ENCODE peak calls at places on chromosomes 4 and X, in six cellular contexts. I is GM12865, Z is fibroblast of lung, E is endothelial cell of umbilical vein, P is tibial nerve, S is endodermal cell. H is an unnamed sample.

GRCh38 chrX:40266490-40267333 is 169.0 kb upstream of the BCOR start:
- DNase-seq in I (no peak), Z (peak; percentile 63), E (peak; percentile 45), P (peak; percentile 26), S (peak; percentile 94), H (peak; percentile 73)

GRCh38 chr4:86840858-86841257 is 8.3 kb downstream of the SLC10A6 start:
- DNase-seq in I (no peak), Z (no peak), E (no peak), P (no peak), S (no peak), H (no peak)

GRCh38 chr4:182925298-182925738 is 8.1 kb upstream of the DCTD start:
- DNase-seq in I (peak; percentile 89), Z (peak; percentile 84), E (peak; percentile 69), P (no peak), S (peak; percentile 94), H (no peak)

GRCh38 chr4:3074846-3075651 is 568 bp downstream of the HTT start:
- DNase-seq in I (peak; percentile 89), Z (peak; percentile 45), E (peak; percentile 85), P (no peak), S (peak; percentile 93), H (peak; percentile 75)

GRCh38 chr4:80112236-80112635 is 39.2 kb upstream of the ANTXR2 start:
- DNase-seq in I (no peak), Z (peak; percentile 66), E (no peak), P (peak; percentile 30), S (no peak), H (no peak)

GRCh38 chr4:182488886-182489285 is 245.7 kb downstream of the TENM3 start:
- DNase-seq in I (no peak), Z (no peak), E (no peak), P (no peak), S (no peak), H (no peak)

GRCh38 chr4:147513952-147514351 is 33.1 kb downstream of the EDNRA start:
- DNase-seq in I (no peak), Z (no peak), E (no peak), P (no peak), S (no peak), H (no peak)

GRCh38 chrX:11188664-11189063 is 77.5 kb downstream of the HCCS start:
- DNase-seq in I (peak; percentile 56), Z (peak; percentile 5), E (no peak), P (no peak), S (no peak), H (no peak)

GRCh38 chr4:134139188-134139587 is 62.4 kb downstream of the PABPC4L start:
- DNase-seq in I (no peak), Z (no peak), E (no peak), P (no peak), S (no peak), H (no peak)

GRCh38 chrX:86806786-86807185 is 658.5 kb downstream of the DACH2 start:
- DNase-seq in I (peak; percentile 1), Z (peak; percentile 10), E (no peak), P (no peak), S (peak; percentile 62), H (no peak)

GRCh38 chr4:105587851-105588250 is 35.4 kb downstream of the ARHGEF38 start:
- DNase-seq in I (no peak), Z (no peak), E (no peak), P (no peak), S (no peak), H (no peak)

GRCh38 chr4:172962564-172963353 is 205.9 kb upstream of the GALNT7 start:
- DNase-seq in I (no peak), Z (peak; percentile 98), E (peak; percentile 84), P (no peak), S (no peak), H (no peak)

GRCh38 chrX:107715331-107716044 is 60.1 kb downstream of the TSC22D3 start:
- DNase-seq in I (no peak), Z (no peak), E (no peak), P (no peak), S (peak; percentile 60), H (no peak)

GRCh38 chrX:5113128-5113527 is 1115.5 kb downstream of the NLGN4X start:
- DNase-seq in I (no peak), Z (no peak), E (no peak), P (no peak), S (no peak), H (no peak)

GRCh38 chr4:119314356-119314755 is 7.6 kb downstream of the FABP2 start:
- DNase-seq in I (peak; percentile 47), Z (peak; percentile 71), E (peak; percentile 53), P (no peak), S (peak; percentile 56), H (no peak)

GRCh38 chrX:10447577-10448214 is 172.7 kb downstream of the MID1 start:
- DNase-seq in I (no peak), Z (peak; percentile 25), E (no peak), P (no peak), S (no peak), H (no peak)

GRCh38 chr4:40957281-40957680 is 207.5 kb downstream of the NSUN7 start:
- DNase-seq in I (no peak), Z (no peak), E (no peak), P (no peak), S (no peak), H (no peak)

GRCh38 chrX:110915120-110915519 is 119.5 kb upstream of the CHRDL1 start:
- DNase-seq in I (no peak), Z (peak; percentile 64), E (no peak), P (no peak), S (no peak), H (no peak)

GRCh38 chr4:83852085-83852451 is 316.2 kb downstream of the GPAT3 start:
- DNase-seq in I (no peak), Z (peak; percentile 29), E (no peak), P (no peak), S (no peak), H (no peak)

GRCh38 chr4:189261475-189261874 is 679.2 kb upstream of the FRG1 start:
- DNase-seq in I (no peak), Z (no peak), E (no peak), P (no peak), S (no peak), H (no peak)

GRCh38 chr4:118811008-118811764 is 24.7 kb downstream of the SEC24D start:
- DNase-seq in I (no peak), Z (peak; percentile 94), E (no peak), P (no peak), S (no peak), H (no peak)

GRCh38 chr4:185224597-185224996 is 15.2 kb downstream of the SNX25 start:
- DNase-seq in I (no peak), Z (no peak), E (no peak), P (no peak), S (no peak), H (no peak)
- TF ChIP-seq CTCF in I (peak; percentile 4), Z (peak; percentile 31), E (no peak), P (no peak), S (peak; percentile 51), H (peak; percentile 23)

GRCh38 chr4:44070843-44071242 is 377.8 kb downstream of the KCTD8 start:
- DNase-seq in I (no peak), Z (no peak), E (no peak), P (no peak), S (no peak), H (no peak)

DNA sequence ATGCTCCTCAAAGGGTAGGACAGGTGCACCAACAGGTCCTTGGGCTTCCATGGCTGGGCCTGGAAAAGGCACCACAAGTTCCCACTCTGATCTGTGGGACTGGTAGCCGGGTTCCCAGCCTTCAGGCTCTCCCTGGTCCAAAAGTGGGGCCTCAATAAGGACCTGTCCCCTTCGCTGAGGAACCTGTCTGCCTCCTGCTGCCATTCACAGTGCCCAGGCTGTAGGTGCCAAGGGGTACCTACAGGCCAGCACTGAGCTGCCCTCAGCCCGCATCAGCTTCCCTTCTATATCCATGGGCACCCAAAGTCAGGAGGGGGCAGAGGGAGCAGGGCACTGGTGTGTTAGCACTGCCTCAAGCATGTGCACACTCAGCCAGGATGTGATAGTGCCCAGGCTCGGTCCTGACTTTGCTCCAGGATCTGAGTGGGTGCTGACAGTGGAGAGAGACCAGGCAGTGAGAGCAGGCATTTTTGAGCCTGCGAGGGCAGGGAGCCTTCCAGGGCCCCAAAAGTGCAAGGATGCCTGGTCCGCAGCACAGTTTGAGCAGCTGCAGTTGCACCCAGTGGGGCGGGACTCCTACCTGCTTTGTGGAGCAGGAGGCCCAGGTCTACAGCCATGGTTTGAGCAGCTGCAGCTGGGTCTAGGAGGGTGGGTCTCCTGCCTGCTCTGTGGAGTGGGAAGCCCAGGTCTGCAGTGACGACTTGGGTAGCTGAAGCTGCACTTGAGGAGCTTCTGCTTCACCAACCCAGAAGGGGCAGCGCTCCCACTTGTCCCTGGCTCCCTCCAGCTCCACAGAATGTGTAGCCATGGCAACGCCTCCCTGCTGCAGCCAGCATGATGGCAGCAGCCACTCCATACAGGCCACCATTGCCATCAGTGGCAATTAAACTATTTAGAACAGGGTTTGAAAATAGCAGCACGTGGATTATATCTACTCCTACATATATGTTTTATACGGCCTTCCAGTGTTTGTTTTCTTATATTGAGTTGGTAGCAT is 376.4 kb downstream of the KCTD8 start:
- DNase-seq in I (no peak), Z (no peak), E (no peak), P (no peak), S (no peak), H (no peak)
- TF ChIP-seq CTCF in I (no peak), Z (no peak), E (no peak), P (no peak), S (no peak), H (no peak)

GRCh38 chr4:165656399-165656798 is 216.6 kb upstream of the TLL1 start:
- DNase-seq in I (no peak), Z (no peak), E (no peak), P (no peak), S (no peak), H (no peak)

GRCh38 chr4:165663411-165663810 is 209.6 kb upstream of the TLL1 start:
- DNase-seq in I (no peak), Z (peak; percentile 6), E (no peak), P (no peak), S (no peak), H (no peak)

GRCh38 chr4:165666836-165667235 is 206.2 kb upstream of the TLL1 start:
- DNase-seq in I (no peak), Z (no peak), E (no peak), P (no peak), S (no peak), H (no peak)

GRCh38 chr4:165656829-165657467 is 216.1 kb upstream of the TLL1 start:
- DNase-seq in I (no peak), Z (no peak), E (no peak), P (no peak), S (no peak), H (no peak)

GRCh38 chr4:165662341-165662740 is 210.7 kb upstream of the TLL1 start:
- DNase-seq in I (no peak), Z (no peak), E (no peak), P (no peak), S (no peak), H (no peak)
- TF ChIP-seq CTCF in I (no peak), Z (no peak), E (no peak), P (no peak), S (no peak), H (no peak)

DNA sequence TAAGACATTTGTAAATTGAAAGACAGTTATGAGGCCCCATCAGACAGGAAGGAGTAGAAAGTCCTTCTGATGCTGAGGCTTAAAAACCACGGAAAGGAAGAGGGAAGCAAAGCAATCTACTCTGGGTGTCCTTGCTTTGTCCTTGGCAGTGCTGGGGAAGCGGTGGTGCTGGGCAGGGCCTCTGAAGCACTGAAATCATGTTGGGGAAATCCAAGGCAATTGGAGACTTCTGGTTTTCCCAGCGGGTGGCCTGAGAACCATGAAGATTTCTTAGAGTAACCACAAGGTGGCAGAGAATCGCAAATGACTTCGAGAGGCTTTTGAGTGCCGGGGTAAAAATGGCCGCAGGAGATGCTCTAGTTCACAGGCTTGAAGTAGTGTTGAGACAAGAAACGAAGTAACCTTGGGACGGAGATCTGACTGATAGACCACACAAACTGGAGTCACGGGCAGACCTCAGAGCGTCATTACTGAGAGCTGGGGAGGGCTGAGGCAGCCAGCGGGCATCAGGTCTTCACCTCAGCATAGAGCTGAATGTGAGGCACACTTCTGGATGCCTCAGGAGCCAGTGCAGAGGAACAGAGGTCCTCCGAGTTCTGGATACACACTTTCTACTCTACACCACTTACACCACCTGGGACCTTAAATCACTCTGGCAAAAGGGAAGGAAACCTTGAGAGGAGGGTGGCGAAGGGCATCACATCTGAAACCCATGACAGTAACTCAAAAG is 130.7 kb upstream of the GPRIN3 start:
- DNase-seq in I (peak; percentile 65), Z (peak; percentile 46), E (peak; percentile 42), P (no peak), S (peak; percentile 87), H (no peak)
- TF ChIP-seq CTCF in I (peak; percentile 39), Z (peak; percentile 32), E (peak; percentile 26), P (peak; percentile 25), S (peak; percentile 76), H (peak; percentile 36)